ENCODE peak calls at places on chromosomes 7 and 10, in six cellular contexts. W, T, K, L, X and I are unnamed samples.

GRCh38 chr7:100570954-100571828 is 2.5 kb downstream of the SAP25 start:
- DNase-seq in W (no peak), T (peak), K (no peak), L (no peak), X (no peak), I (no peak)

GRCh38 chr7:20958474-20958873 is 171.8 kb upstream of the SP8 start:
- DNase-seq in W (no peak), T (no peak), K (no peak), L (no peak), X (no peak), I (no peak)

GRCh38 chr7:94562525-94562924 is 52.9 kb downstream of the CASD1 start:
- DNase-seq in W (no peak), T (no peak), K (no peak), L (no peak), X (no peak), I (no peak)

GRCh38 chr7:130901209-130901783 is 167.3 kb upstream of the KLF14 start:
- DNase-seq in W (peak), T (peak), K (no peak), L (no peak), X (no peak), I (no peak)

GRCh38 chr7:42478717-42479116 is 241.7 kb upstream of the GLI3 start:
- DNase-seq in W (no peak), T (no peak), K (no peak), L (no peak), X (no peak), I (no peak)

GRCh38 chr7:7576344-7576743 is 9.7 kb downstream of the MIOS start:
- DNase-seq in W (no peak), T (no peak), K (no peak), L (no peak), X (no peak), I (no peak)

GRCh38 chr7:55966851-55967250 is 2.5 kb downstream of the NIPSNAP2 start:
- DNase-seq in W (no peak), T (no peak), K (no peak), L (no peak), X (no peak), I (no peak)

GRCh38 chr7:132130497-132130896 is 445.8 kb downstream of the PLXNA4 start:
- DNase-seq in W (peak), T (no peak), K (no peak), L (no peak), X (no peak), I (no peak)

GRCh38 chr10:72567884-72568283 is 58.0 kb downstream of the MICU1 start:
- DNase-seq in W (no peak), T (no peak), K (no peak), L (no peak), X (peak), I (no peak)

GRCh38 chr7:94049615-94050014 is 45.5 kb upstream of the BET1 start:
- DNase-seq in W (no peak), T (no peak), K (no peak), L (no peak), X (no peak), I (no peak)

GRCh38 chr10:93512565-93512964 is 16.2 kb downstream of the CEP55 start:
- DNase-seq in W (peak), T (no peak), K (no peak), L (no peak), X (no peak), I (no peak)

GRCh38 chr10:52004342-52004949 is 305.1 kb upstream of the CSTF2T start:
- DNase-seq in W (peak), T (no peak), K (no peak), L (no peak), X (peak), I (no peak)

GRCh38 chr7:139741813-139742344 is 35.9 kb downstream of the HIPK2 start:
- DNase-seq in W (no peak), T (no peak), K (no peak), L (no peak), X (no peak), I (no peak)

GRCh38 chr10:126409821-126410220 is 21.5 kb upstream of the ADAM12 start:
- DNase-seq in W (no peak), T (no peak), K (no peak), L (no peak), X (no peak), I (no peak)

GRCh38 chr10:15238553-15239335 is 70.3 kb upstream of the NMT2 start:
- DNase-seq in W (peak), T (no peak), K (no peak), L (no peak), X (no peak), I (peak)

GRCh38 chr10:78578929-78579328 is 489.8 kb upstream of the ZMIZ1 start:
- DNase-seq in W (no peak), T (no peak), K (no peak), L (no peak), X (no peak), I (no peak)

GRCh38 chr7:88689821-88690220 is 69.7 kb upstream of the ZNF804B start:
- DNase-seq in W (no peak), T (no peak), K (no peak), L (no peak), X (no peak), I (no peak)

GRCh38 chr10:88236121-88236743 is 346.9 kb downstream of the RNLS start:
- DNase-seq in W (no peak), T (no peak), K (no peak), L (no peak), X (no peak), I (no peak)

GRCh38 chr10:131017566-131018285 is 293.8 kb downstream of the TCERG1L start:
- DNase-seq in W (no peak), T (no peak), K (no peak), L (no peak), X (no peak), I (no peak)

GRCh38 chr10:97816609-97817008 is 33.0 kb upstream of the GOLGA7B start:
- DNase-seq in W (no peak), T (no peak), K (no peak), L (no peak), X (no peak), I (no peak)

GRCh38 chr10:127149613-127150081 is 46.7 kb downstream of the INSYN2A start:
- DNase-seq in W (peak), T (peak), K (no peak), L (no peak), X (no peak), I (no peak)

GRCh38 chr7:26492816-26493215 is 201.2 kb downstream of the SNX10 start:
- DNase-seq in W (no peak), T (no peak), K (peak), L (no peak), X (no peak), I (no peak)

GRCh38 chr7:51455948-51456347 is 139.3 kb upstream of the COBL start:
- DNase-seq in W (no peak), T (no peak), K (peak), L (no peak), X (no peak), I (no peak)

GRCh38 chr7:40848541-40849221 is 713.9 kb downstream of the SUGCT start:
- DNase-seq in W (no peak), T (no peak), K (no peak), L (no peak), X (no peak), I (no peak)

GRCh38 chr10:124072541-124072940 is 20.9 kb downstream of the CHST15 start:
- DNase-seq in W (no peak), T (no peak), K (no peak), L (no peak), X (no peak), I (no peak)

GRCh38 chr7:80588591-80588990 is 49.9 kb upstream of the CD36 start:
- DNase-seq in W (no peak), T (no peak), K (no peak), L (no peak), X (no peak), I (no peak)

GRCh38 chr7:37514520-37514919 is 65.9 kb upstream of the ELMO1 start:
- DNase-seq in W (no peak), T (no peak), K (no peak), L (no peak), X (no peak), I (no peak)

GRCh38 chr7:143126146-143126545 is 5.7 kb upstream of the PIP start:
- DNase-seq in W (no peak), T (no peak), K (no peak), L (no peak), X (no peak), I (no peak)

GRCh38 chr7:90266808-90267207 is 21.8 kb downstream of the CFAP69 start:
- DNase-seq in W (no peak), T (no peak), K (no peak), L (no peak), X (no peak), I (no peak)

GRCh38 chr7:133056370-133057238 is 25.3 kb downstream of the CHCHD3 start:
- DNase-seq in W (no peak), T (no peak), K (peak), L (no peak), X (no peak), I (no peak)